ENCODE peak calls at places on chromosomes 13 and 19, in eight cellular contexts. Z is fibroblast of lung, M is tibial nerve, L is heart right ventricle, T is IMR-90, P is adrenal gland, K is mammary epithelial cell, X is left ventricle myocardium inferior. D is an unnamed sample.

GRCh38 chr19:920051-920857 is 3.1 kb downstream of the KISS1R start:
- DNase-seq in M (no peak), L (no peak), K (peak; percentile 27), X (no peak), P (no peak), T (no peak), Z (no peak), D (no peak)

GRCh38 chr13:63184693-63185092 is 1769.0 kb upstream of the PCDH20 start:
- DNase-seq in L (no peak), Z (peak; percentile 93), M (no peak), K (no peak), T (peak; percentile 88), X (no peak), P (no peak), D (no peak)

GRCh38 chr13:61286148-61286745 is 129.4 kb downstream of the PCDH20 start:
- DNase-seq in K (no peak), X (no peak), T (no peak), P (no peak), L (no peak), M (no peak), Z (no peak), D (no peak)

GRCh38 chr19:5719274-5719960 is 529 bp downstream of the LONP1 start:
- DNase-seq in Z (peak; percentile 19), X (no peak), K (peak; percentile 33), L (no peak), P (peak; percentile 63), T (peak; percentile 13), M (no peak), D (no peak)

GRCh38 chr19:52492201-52492960 is 35.1 kb upstream of the ZNF808 start:
- DNase-seq in Z (no peak), T (no peak), M (no peak), K (no peak), X (no peak), L (no peak), P (no peak), D (no peak)

GRCh38 chr13:77230560-77230959 is 96.3 kb downstream of the MYCBP2 start:
- DNase-seq in P (no peak), M (no peak), X (no peak), L (no peak), K (no peak), Z (no peak), T (no peak), D (no peak)

GRCh38 chr13:39051157-39051556 is 12.9 kb downstream of the NHLRC3 start:
- DNase-seq in X (no peak), Z (peak; percentile 25), P (no peak), T (peak; percentile 50), L (no peak), K (peak; percentile 22), M (no peak), D (no peak)

GRCh38 chr19:17136026-17136425 is 60.4 kb downstream of the MYO9B start:
- DNase-seq in M (no peak), K (no peak), T (no peak), P (no peak), L (no peak), Z (peak; percentile 7), X (no peak), D (no peak)

GRCh38 chr13:42894765-42895181 is 97.3 kb downstream of the EPSTI1 start:
- DNase-seq in P (peak; percentile 81), Z (peak; percentile 6), X (no peak), L (no peak), M (no peak), K (peak; percentile 26), T (peak; percentile 36), D (no peak)

GRCh38 chr13:105599477-105600037 is 935.9 kb downstream of the EFNB2 start:
- DNase-seq in T (no peak), L (no peak), X (no peak), Z (peak; percentile 64), K (no peak), M (no peak), P (no peak), D (no peak)

GRCh38 chr13:25177012-25177411 is 4.9 kb upstream of the AMER2 start:
- DNase-seq in P (no peak), T (no peak), X (no peak), Z (no peak), L (no peak), K (no peak), M (no peak), D (no peak)

GRCh38 chr19:7986321-7987083 is 18.9 kb downstream of the ELAVL1 start:
- DNase-seq in M (no peak), X (no peak), L (no peak), K (peak; percentile 47), P (no peak), T (peak; percentile 82), Z (peak; percentile 75), D (no peak)

GRCh38 chr19:39474139-39474620 is 6.5 kb upstream of the TIMM50 start:
- DNase-seq in K (no peak), T (peak; percentile 22), Z (peak; percentile 24), M (no peak), P (peak; percentile 50), X (peak; percentile 58), L (peak; percentile 65), D (no peak)

GRCh38 chr19:31290926-31291590 is 58.2 kb downstream of the TSHZ3 start:
- DNase-seq in L (no peak), K (no peak), M (no peak), T (peak; percentile 28), P (no peak), Z (peak; percentile 29), X (no peak), D (no peak)

GRCh38 chr19:34428549-34429285 is 536 bp downstream of the UBA2 start:
- DNase-seq in P (peak; percentile 57), X (peak; percentile 23), K (peak; percentile 57), M (no peak), L (peak; percentile 51), T (peak; percentile 17), Z (peak; percentile 40), D (no peak)
- TF ChIP-seq CTCF in P (no peak), X (no peak), K (no peak), M (no peak), L (no peak), T (no peak), Z (no peak), D (no peak)

GRCh38 chr13:112683581-112683980 is 6.3 kb upstream of the ATP11A start:
- DNase-seq in T (no peak), M (no peak), P (no peak), Z (no peak), L (no peak), X (no peak), K (no peak), D (no peak)

GRCh38 chr13:112686364-112686763 is 3.5 kb upstream of the ATP11A start:
- DNase-seq in T (no peak), L (no peak), P (no peak), Z (no peak), M (no peak), K (no peak), X (no peak), D (no peak)

GRCh38 chr13:112685856-112686255 is 4.0 kb upstream of the ATP11A start:
- DNase-seq in M (no peak), P (no peak), L (no peak), T (no peak), X (no peak), Z (no peak), K (no peak), D (no peak)

GRCh38 chr13:112684041-112684440 is 5.8 kb upstream of the ATP11A start:
- DNase-seq in T (no peak), K (no peak), M (no peak), Z (no peak), X (no peak), P (no peak), L (no peak), D (no peak)

DNA sequence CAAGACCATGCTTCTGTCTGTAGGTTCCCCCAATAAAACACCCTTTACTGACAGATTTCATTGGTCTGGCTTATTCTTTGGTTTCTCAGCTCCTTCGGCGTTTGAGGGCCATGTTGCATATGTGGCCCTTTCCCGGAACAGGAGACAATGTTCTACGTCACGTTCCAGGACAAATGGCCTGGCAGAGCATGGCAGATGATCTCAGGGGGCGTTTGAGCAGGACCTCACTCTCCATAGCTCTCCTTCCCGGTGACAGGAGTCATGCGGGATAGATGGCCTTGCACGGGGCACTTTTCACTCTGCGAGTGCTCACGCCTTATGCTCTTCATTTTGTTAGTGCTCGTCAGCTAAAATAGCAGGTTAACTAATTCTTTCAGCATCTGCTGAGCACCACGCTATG is 5.4 kb upstream of the ATP11A start:
- DNase-seq in M (no peak), Z (no peak), T (no peak), X (no peak), P (no peak), K (no peak), L (no peak), D (no peak)
- H3K4me3 ChIP-seq in M (no peak overlapping the region), Z (no peak overlapping the region), T (no peak overlapping the region), X (no peak overlapping the region), P (no peak overlapping the region), K (no peak overlapping the region), L (no peak overlapping the region), D (no peak overlapping the region)

GRCh38 chr19:2952953-2953481 is 8.2 kb upstream of the ZNF77 start:
- DNase-seq in M (no peak), T (no peak), K (peak; percentile 77), L (no peak), P (no peak), Z (peak; percentile 19), X (no peak), D (peak; percentile 59)
- TF ChIP-seq CTCF in M (no peak), T (no peak), K (no peak), L (no peak), P (peak; percentile 20), Z (peak; percentile 13), X (no peak), D (peak; percentile 41)

DNA sequence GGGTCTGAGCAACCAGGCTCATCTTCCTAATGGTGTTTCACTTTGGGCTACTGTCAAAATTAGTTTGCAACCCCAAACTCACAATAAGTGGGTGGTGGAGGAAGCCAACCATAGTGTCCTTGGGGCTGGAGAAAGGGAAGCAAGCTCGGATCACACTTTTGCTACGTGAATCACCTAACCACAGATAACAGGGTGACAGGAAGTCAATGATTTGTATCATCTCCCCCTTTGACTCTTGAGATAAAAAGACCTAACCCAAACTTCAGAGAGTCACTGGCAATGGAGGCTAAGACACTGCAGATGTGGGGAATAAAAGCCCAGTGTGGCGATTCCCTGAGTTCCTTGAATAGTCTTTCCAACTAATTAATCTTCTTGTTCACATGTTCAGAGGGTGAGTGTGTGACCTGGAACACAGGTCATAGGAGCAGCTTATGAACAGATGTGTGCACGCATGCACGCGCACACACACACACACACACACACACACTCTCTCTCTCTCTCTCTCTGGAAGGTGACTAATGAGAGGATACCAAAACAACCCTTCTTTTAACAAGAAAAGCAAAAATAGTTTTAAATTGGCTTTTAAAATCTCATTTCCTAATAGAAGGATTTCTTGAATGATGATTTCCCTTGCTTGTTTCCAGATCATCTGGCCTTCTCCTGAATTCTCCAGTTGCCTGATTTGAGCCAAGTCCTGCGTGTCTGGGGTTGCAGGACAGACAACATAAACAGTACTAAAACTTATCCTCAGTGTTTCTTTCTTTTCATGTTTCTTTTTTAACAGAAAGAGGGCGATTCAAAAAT is 21.2 kb upstream of the DOCK9 start:
- DNase-seq in X (no peak), K (no peak), Z (peak; percentile 61), M (no peak), T (no peak), P (no peak), L (no peak), D (peak; percentile 25)
- H3K4me3 ChIP-seq in X (peak overlapping the region; percentile 5), K (no peak overlapping the region), Z (no peak overlapping the region), M (no peak overlapping the region), T (no peak overlapping the region), P (no peak overlapping the region), L (no peak overlapping the region), D (no peak overlapping the region)

GRCh38 chr19:9323919-9324583 is at the start of gene ZNF559:
- DNase-seq in P (peak; percentile 95), K (peak; percentile 94), T (peak; percentile 92), L (peak; percentile 96), X (peak; percentile 93), Z (peak; percentile 94), M (peak; percentile 85), D (peak; percentile 84)
- TF ChIP-seq CTCF in P (peak; percentile 32), K (no peak), T (peak; percentile 33), L (peak; percentile 43), X (peak; percentile 43), Z (peak; percentile 11), M (no peak), D (peak; percentile 43)